ENCODE peak calls at places on chromosomes 3 and 15, in six cellular contexts. G, J, Y, P, O and U are unnamed samples.
A peak's percentile ranks its signal among the peaks of the same experiment; 100 is the strongest.

GRCh38 chr3:111333642-111334041 is 208.4 kb upstream of the CD96 start:
- DNase-seq in G (peak; percentile 50), J (no peak), Y (no peak), P (no peak), O (no peak), U (no peak)

GRCh38 chr3:25648107-25648535 is 16.6 kb downstream of the TOP2B start:
- DNase-seq in G (peak; percentile 63), J (peak; percentile 56), Y (no peak), P (peak; percentile 84), O (no peak), U (no peak)

GRCh38 chr3:114758828-114759709 is 388.0 kb downstream of the ZBTB20 start:
- DNase-seq in G (peak; percentile 52), J (peak; percentile 26), Y (no peak), P (peak; percentile 65), O (no peak), U (no peak)

GRCh38 chr15:85689729-85690128 is 105.0 kb downstream of the KLHL25 start:
- DNase-seq in G (peak; percentile 71), J (peak; percentile 44), Y (no peak), P (peak; percentile 76), O (no peak), U (no peak)

GRCh38 chr3:43867673-43868072 is 176.9 kb downstream of the ABHD5 start:
- DNase-seq in G (peak; percentile 52), J (peak; percentile 33), Y (no peak), P (peak; percentile 56), O (no peak), U (no peak)

GRCh38 chr3:9500108-9501050 is 53.2 kb downstream of the LHFPL4 start:
- DNase-seq in G (peak; percentile 66), J (no peak), Y (peak; percentile 47), P (peak; percentile 71), O (no peak), U (no peak)

GRCh38 chr3:127970966-127971592 is 56.0 kb downstream of the KBTBD12 start:
- DNase-seq in G (peak; percentile 44), J (peak; percentile 18), Y (no peak), P (peak; percentile 63), O (no peak), U (no peak)

GRCh38 chr3:23474580-23475357 is 271.6 kb downstream of the UBE2E2 start:
- DNase-seq in G (no peak), J (no peak), Y (no peak), P (no peak), O (no peak), U (no peak)

GRCh38 chr3:12879191-12879815 is 37.9 kb upstream of the RPL32 start:
- DNase-seq in G (no peak), J (no peak), Y (peak; percentile 2), P (no peak), O (no peak), U (no peak)

GRCh38 chr15:88681610-88682221 is 42.9 kb downstream of the ISG20 start:
- DNase-seq in G (no peak), J (no peak), Y (no peak), P (no peak), O (no peak), U (peak; percentile 67)

GRCh38 chr3:100761211-100761921 is 52.1 kb downstream of the TFG start:
- DNase-seq in G (no peak), J (no peak), Y (no peak), P (no peak), O (no peak), U (no peak)

GRCh38 chr3:39189648-39190269 is 2.6 kb downstream of the XIRP1 start:
- DNase-seq in G (peak; percentile 42), J (no peak), Y (no peak), P (peak; percentile 74), O (no peak), U (peak; percentile 83)

DNA sequence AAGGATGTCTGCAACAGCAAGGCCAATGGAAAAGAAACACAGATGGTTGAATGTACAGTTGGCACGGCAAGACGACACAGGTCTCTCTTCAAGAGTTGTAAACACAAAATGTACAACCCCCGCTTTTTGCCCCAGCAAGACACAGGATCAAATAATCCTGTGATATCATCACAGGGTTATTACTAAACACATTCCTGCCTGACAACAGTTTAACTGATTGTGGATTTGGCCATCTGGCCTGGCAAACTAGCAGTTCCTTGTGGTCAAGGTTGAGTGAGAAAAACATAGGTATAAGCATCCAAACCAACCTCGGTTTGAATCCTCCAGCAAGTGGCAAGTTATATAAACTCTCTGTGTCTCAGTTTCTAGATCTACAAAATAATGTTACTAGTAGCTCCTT is 23.4 kb downstream of the PARP16 start:
- DNase-seq in G (peak; percentile 52), J (peak; percentile 39), Y (no peak), P (no peak), O (no peak), U (no peak)
- H3K27ac ChIP-seq in G (no peak overlapping the region), J (peak overlapping the region; percentile 47), Y (no peak overlapping the region), P (no peak overlapping the region), O (no peak overlapping the region), U (no peak overlapping the region)

GRCh38 chr3:153625506-153625905 is 463.5 kb downstream of the RAP2B start:
- DNase-seq in G (no peak), J (no peak), Y (no peak), P (no peak), O (no peak), U (no peak)

GRCh38 chr3:153626158-153626557 is 464.1 kb downstream of the RAP2B start:
- DNase-seq in G (no peak), J (no peak), Y (no peak), P (no peak), O (no peak), U (no peak)

GRCh38 chr3:153624310-153625030 is 462.4 kb downstream of the RAP2B start:
- DNase-seq in G (no peak), J (no peak), Y (no peak), P (no peak), O (no peak), U (no peak)

GRCh38 chr3:153631664-153632063 is 469.6 kb downstream of the RAP2B start:
- DNase-seq in G (no peak), J (no peak), Y (no peak), P (no peak), O (no peak), U (no peak)

DNA sequence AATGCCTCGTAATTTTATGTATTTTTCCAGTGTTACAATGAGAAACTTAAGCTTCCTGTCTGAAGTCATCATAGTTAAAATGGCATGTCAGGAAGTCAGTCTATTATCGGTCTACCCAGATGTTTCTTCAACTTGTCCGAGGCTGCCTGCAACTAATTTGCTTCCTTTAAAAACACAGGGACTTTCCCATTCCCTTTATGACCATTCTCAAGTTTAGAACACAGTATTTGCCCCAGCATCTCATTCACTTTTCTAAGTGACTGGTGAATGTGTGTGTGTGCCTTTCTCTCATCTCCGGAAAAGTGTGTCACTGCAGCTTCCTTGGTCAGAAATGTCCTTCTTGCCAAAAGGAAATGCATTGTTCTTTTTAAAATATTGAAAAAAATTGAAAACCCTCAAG is 466.6 kb downstream of the RAP2B start:
- DNase-seq in G (no peak), J (no peak), Y (no peak), P (no peak), O (no peak), U (no peak)
- H3K27ac ChIP-seq in G (no peak overlapping the region), J (no peak overlapping the region), Y (no peak overlapping the region), P (no peak overlapping the region), O (no peak overlapping the region), U (no peak overlapping the region)

GRCh38 chr3:45143673-45144670 is 2.2 kb downstream of the CDCP1 start:
- DNase-seq in G (peak; percentile 75), J (no peak), Y (no peak), P (peak; percentile 78), O (no peak), U (no peak)
- H3K27ac ChIP-seq in G (peak overlapping the region; percentile 40), J (no peak overlapping the region), Y (no peak overlapping the region), P (peak overlapping the region; percentile 58), O (peak overlapping the region; percentile 9), U (no peak overlapping the region)

GRCh38 chr3:10995871-10996270 is 3.3 kb downstream of the SLC6A1 start:
- DNase-seq in G (no peak), J (no peak), Y (no peak), P (no peak), O (no peak), U (no peak)

GRCh38 chr3:10993729-10994065 is 1.1 kb downstream of the SLC6A1 start:
- DNase-seq in G (peak; percentile 14), J (no peak), Y (no peak), P (no peak), O (no peak), U (no peak)

GRCh38 chr3:10992017-10992945 is at the start of gene SLC6A1:
- DNase-seq in G (peak; percentile 3), J (no peak), Y (peak; percentile 38), P (no peak), O (no peak), U (no peak)

GRCh38 chr3:10994311-10994710 is 1.8 kb downstream of the SLC6A1 start:
- DNase-seq in G (no peak), J (no peak), Y (no peak), P (no peak), O (no peak), U (no peak)

GRCh38 chr3:10992946-10993728 is 589 bp downstream of the SLC6A1 start:
- DNase-seq in G (no peak), J (no peak), Y (no peak), P (no peak), O (no peak), U (no peak)
- H3K27ac ChIP-seq in G (no peak overlapping the region), J (no peak overlapping the region), Y (no peak overlapping the region), P (no peak overlapping the region), O (no peak overlapping the region), U (no peak overlapping the region)

GRCh38 chr3:175668300-175668699 is 809.2 kb downstream of the NAALADL2 start:
- DNase-seq in G (peak; percentile 20), J (no peak), Y (no peak), P (no peak), O (no peak), U (no peak)

GRCh38 chr3:175670572-175670971 is 811.4 kb downstream of the NAALADL2 start:
- DNase-seq in G (peak; percentile 32), J (no peak), Y (no peak), P (no peak), O (no peak), U (no peak)

GRCh38 chr3:175672119-175672689 is 813.1 kb downstream of the NAALADL2 start:
- DNase-seq in G (peak; percentile 20), J (peak; percentile 29), Y (no peak), P (peak; percentile 54), O (no peak), U (no peak)
- H3K27ac ChIP-seq in G (peak overlapping the region; percentile 52), J (no peak overlapping the region), Y (no peak overlapping the region), P (no peak overlapping the region), O (no peak overlapping the region), U (no peak overlapping the region)

DNA sequence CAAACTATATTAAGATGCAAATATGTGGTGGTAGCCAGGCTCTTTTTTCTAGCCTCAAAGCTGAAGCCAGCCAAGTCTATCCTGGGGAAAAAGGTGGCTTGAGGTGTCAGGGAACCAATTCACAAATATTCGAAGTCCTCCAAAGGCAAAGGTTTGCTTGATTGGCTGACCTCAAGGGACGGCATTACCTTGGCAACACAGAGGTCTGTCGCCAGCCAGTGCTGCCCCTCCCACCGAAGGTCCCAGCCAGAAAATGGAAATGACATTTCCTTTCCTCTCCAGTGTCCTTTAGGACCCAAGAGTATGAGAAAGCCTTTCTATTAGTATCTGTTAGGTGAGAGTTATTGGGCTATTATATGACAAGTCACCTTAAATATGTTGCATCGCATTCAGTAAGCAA is 96.0 kb upstream of the LIMD1 start:
- DNase-seq in G (no peak), J (no peak), Y (no peak), P (no peak), O (no peak), U (no peak)
- H3K27ac ChIP-seq in G (no peak overlapping the region), J (no peak overlapping the region), Y (peak overlapping the region; percentile 75), P (no peak overlapping the region), O (no peak overlapping the region), U (no peak overlapping the region)